ENCODE peak calls at places on chromosomes 3 and 15, in seven cellular contexts. V is neural progenitor cell, C is ovary, Q is spleen, A is NT2/D1, R is colonic mucosa, S is body of pancreas. O is an unnamed sample. For H3K36me3, the result is how much of the 10 kb centered on the place peaks cover.

GRCh38 chr15:101641134-101641764 is 10.9 kb downstream of the TM2D3 start:
- DNase-seq in V (peak), C (peak), Q (peak), A (peak), R (peak), S (peak), O (peak)

GRCh38 chr3:49553690-49554634 is at the start of gene BSN:
- DNase-seq in V (peak), C (peak), Q (peak), A (peak), R (peak), S (peak), O (peak)

GRCh38 chr3:131610174-131610573 is 107.4 kb upstream of the MRPL3 start:
- DNase-seq in V (no peak), C (no peak), Q (no peak), A (no peak), R (no peak), S (no peak), O (no peak)

GRCh38 chr3:150149651-150150051 is 179.0 kb upstream of the PFN2 start:
- DNase-seq in V (no peak), C (no peak), Q (no peak), A (no peak), R (no peak), S (no peak), O (no peak)

GRCh38 chr3:172616061-172616461 is 92.8 kb upstream of the TNFSF10 start:
- DNase-seq in V (no peak), C (no peak), Q (no peak), A (no peak), R (no peak), S (no peak), O (no peak)

GRCh38 chr3:94269763-94270162 is 206.9 kb downstream of the NSUN3 start:
- DNase-seq in V (no peak), C (no peak), Q (no peak), A (no peak), R (no peak), S (no peak), O (no peak)

GRCh38 chr15:62722237-62722636 is 320.3 kb upstream of the TPM1 start:
- DNase-seq in V (no peak), C (no peak), Q (no peak), A (no peak), R (no peak), S (no peak), O (no peak)

GRCh38 chr3:41095702-41096101 is 103.6 kb upstream of the CTNNB1 start:
- DNase-seq in V (no peak), C (no peak), Q (no peak), A (no peak), R (no peak), S (no peak), O (no peak)

GRCh38 chr3:41200669-41201021 is 1.3 kb downstream of the CTNNB1 start:
- DNase-seq in V (peak), C (no peak), Q (no peak), A (no peak), R (peak), S (no peak), O (peak)

GRCh38 chr15:39691229-39691628 is 91.4 kb downstream of the FSIP1 start:
- DNase-seq in V (no peak), C (no peak), Q (no peak), A (no peak), R (no peak), S (peak), O (no peak)

GRCh38 chr3:27545061-27545460 is 60.9 kb upstream of the SLC4A7 start:
- DNase-seq in V (no peak), C (no peak), Q (no peak), A (no peak), R (no peak), S (no peak), O (no peak)

GRCh38 chr15:38558714-38559059 is 5.9 kb downstream of the RASGRP1 start:
- DNase-seq in V (peak), C (no peak), Q (no peak), A (no peak), R (no peak), S (no peak), O (no peak)

GRCh38 chr3:177824190-177824786 is 627.0 kb upstream of the TBL1XR1 start:
- DNase-seq in V (peak), C (peak), Q (no peak), A (no peak), R (peak), S (peak), O (no peak)

GRCh38 chr3:132008841-132009638 is 25.8 kb downstream of the CPNE4 start:
- DNase-seq in V (no peak), C (no peak), Q (no peak), A (no peak), R (no peak), S (no peak), O (no peak)

GRCh38 chr15:91308209-91308608 is 208.2 kb downstream of the SV2B start:
- DNase-seq in V (no peak), C (no peak), Q (no peak), A (no peak), R (no peak), S (no peak), O (no peak)

GRCh38 chr15:64356443-64357040 is 569 bp upstream of the CSNK1G1 start:
- DNase-seq in V (peak), C (no peak), Q (no peak), A (no peak), R (no peak), S (no peak), O (peak)

GRCh38 chr15:31062310-31062964 is 39.1 kb downstream of the TRPM1 start:
- DNase-seq in V (no peak), C (no peak), Q (no peak), A (no peak), R (no peak), S (no peak), O (no peak)

GRCh38 chr3:133641254-133641653 is 20.5 kb downstream of the TOPBP1 start:
- DNase-seq in V (no peak), C (no peak), Q (no peak), A (no peak), R (no peak), S (no peak), O (no peak)

GRCh38 chr3:7433073-7433472 is 572.2 kb downstream of the GRM7 start:
- DNase-seq in V (no peak), C (no peak), Q (no peak), A (no peak), R (no peak), S (peak), O (no peak)

GRCh38 chr15:89125038-89125826 is 37.0 kb downstream of the ABHD2 start:
- DNase-seq in V (no peak), C (no peak), Q (no peak), A (no peak), R (no peak), S (peak), O (no peak)

GRCh38 chr3:58567251-58567515 is 10.0 kb downstream of the FAM107A start:
- DNase-seq in V (no peak), C (no peak), Q (no peak), A (no peak), R (no peak), S (no peak), O (no peak)

GRCh38 chr3:64152100-64152499 is 73.2 kb downstream of the PRICKLE2 start:
- DNase-seq in V (no peak), C (no peak), Q (no peak), A (no peak), R (no peak), S (peak), O (no peak)

GRCh38 chr3:174862101-174862500 is 3.0 kb downstream of the NAALADL2 start:
- DNase-seq in V (peak), C (no peak), Q (no peak), A (peak), R (peak), S (no peak), O (peak)

GRCh38 chr15:65312400-65312916 is 8.0 kb downstream of the RNU5B-1 start:
- DNase-seq in V (no peak), C (no peak), Q (peak), A (no peak), R (no peak), S (no peak), O (no peak)

GRCh38 chr15:93830221-93830765 is 401.1 kb upstream of the MCTP2 start:
- DNase-seq in V (no peak), C (no peak), Q (no peak), A (no peak), R (no peak), S (no peak), O (no peak)

GRCh38 chr3:181699171-181699903 is 12.4 kb upstream of the SOX2 start:
- DNase-seq in V (peak), C (no peak), Q (no peak), A (no peak), R (no peak), S (no peak), O (peak)

GRCh38 chr3:52682016-52682415 is 3.7 kb downstream of the PBRM1 start:
- DNase-seq in V (peak), C (no peak), Q (no peak), A (no peak), R (no peak), S (peak), O (peak)

GRCh38 chr3:136741063-136741462 is 11.1 kb downstream of the STAG1 start:
- DNase-seq in V (no peak), C (no peak), Q (no peak), A (no peak), R (no peak), S (no peak), O (no peak)
- H3K4me3 ChIP-seq in V (no peak), C (no peak), Q (no peak), A (no peak), R (no peak), S (no peak), O (no peak)

DNA sequence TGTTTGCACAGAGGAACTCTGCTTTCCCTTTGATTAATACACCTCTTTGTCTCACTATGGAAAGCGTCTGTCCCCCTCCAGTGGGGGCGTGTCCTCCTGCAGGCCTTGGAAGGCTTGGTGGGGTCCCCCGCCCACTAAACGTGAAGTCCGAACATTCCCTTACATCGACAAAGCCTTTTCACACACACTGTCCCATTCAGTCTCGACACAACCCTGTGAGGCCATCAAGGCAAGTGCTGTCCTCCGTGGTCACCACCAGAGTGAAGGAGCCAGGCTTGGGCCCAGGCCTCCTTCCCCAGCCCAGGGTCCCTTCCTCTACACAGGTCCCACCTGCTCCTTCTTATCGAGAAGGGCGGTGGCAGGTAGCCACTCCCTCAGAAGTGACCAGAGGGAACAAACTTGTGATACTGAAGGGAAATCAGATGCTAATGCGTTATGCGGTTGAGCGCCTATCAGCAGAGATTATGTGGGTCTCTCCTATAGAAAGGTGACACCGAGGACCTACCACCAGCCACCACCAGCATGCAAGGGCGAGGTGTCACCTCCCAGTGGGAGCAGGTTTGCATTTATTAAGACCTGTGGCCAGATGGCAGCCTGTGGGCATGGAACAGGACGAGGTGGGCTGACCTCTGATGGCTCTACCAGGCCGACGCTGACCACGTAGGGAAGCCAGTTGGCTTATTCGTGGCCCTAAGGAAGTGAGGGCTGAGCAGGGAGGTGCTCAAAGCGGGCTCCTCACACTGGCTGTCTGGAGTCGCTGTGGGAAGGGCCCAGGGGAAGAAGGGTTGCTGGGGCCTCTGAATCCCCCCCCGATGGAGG is 6.6 kb downstream of the NRROS start:
- DNase-seq in V (no peak), C (no peak), Q (no peak), A (no peak), R (no peak), S (no peak), O (no peak)
- H3K36me3 ChIP-seq in V (under half), C (under half), Q (half or more), A (under half), R (under half), S (under half), O (under half)

GRCh38 chr3:36991923-36992805 is 767 bp downstream of the EPM2AIP1 start:
- DNase-seq in V (peak), C (no peak), Q (no peak), A (no peak), R (no peak), S (peak), O (no peak)

GRCh38 chr3:36989568-36989967 is 3.4 kb downstream of the EPM2AIP1 start:
- DNase-seq in V (no peak), C (no peak), Q (no peak), A (no peak), R (no peak), S (no peak), O (no peak)

GRCh38 chr3:36991147-36991546 is 1.8 kb downstream of the EPM2AIP1 start:
- DNase-seq in V (no peak), C (no peak), Q (no peak), A (no peak), R (no peak), S (no peak), O (no peak)

GRCh38 chr3:36988336-36988735 is 4.6 kb downstream of the EPM2AIP1 start:
- DNase-seq in V (no peak), C (no peak), Q (no peak), A (no peak), R (no peak), S (no peak), O (no peak)

GRCh38 chr3:36989000-36989399 is 3.9 kb downstream of the EPM2AIP1 start:
- DNase-seq in V (no peak), C (no peak), Q (no peak), A (no peak), R (no peak), S (no peak), O (no peak)
- H3K4me3 ChIP-seq in V (peak), C (no peak), Q (peak), A (no peak), R (no peak), S (no peak), O (no peak)

GRCh38 chr15:41462396-41462795 is 31.3 kb upstream of the ITPKA start:
- DNase-seq in V (no peak), C (no peak), Q (no peak), A (no peak), R (no peak), S (no peak), O (no peak)
- H3K36me3 ChIP-seq in V (under half), C (under half), Q (half or more), A (under half), R (under half), S (under half), O (under half)

GRCh38 chr15:45441036-45441435 is 62.7 kb upstream of the GATM start:
- DNase-seq in V (no peak), C (no peak), Q (no peak), A (no peak), R (no peak), S (no peak), O (no peak)
- H3K4me3 ChIP-seq in V (no peak), C (no peak), Q (no peak), A (no peak), R (peak), S (no peak), O (no peak)

DNA sequence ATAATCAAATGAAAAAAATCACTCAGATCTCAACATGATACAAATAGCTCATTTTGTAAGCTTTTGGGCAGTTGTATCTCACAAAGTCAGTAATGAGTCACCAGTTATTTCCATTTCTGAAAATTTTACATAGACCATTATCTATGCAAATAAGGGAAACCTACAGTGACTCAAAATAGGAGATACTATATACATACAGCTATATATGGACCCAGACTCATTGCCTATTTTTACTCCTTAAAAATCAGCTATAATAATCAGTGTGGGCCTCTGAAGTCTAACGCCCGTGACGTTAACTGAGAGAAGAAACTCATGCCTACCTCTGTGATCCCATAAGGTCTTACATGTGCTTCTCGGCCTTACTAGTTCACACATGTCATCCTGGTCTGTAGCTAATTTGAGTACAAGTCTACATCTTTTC is 31.6 kb downstream of the LRIG1 start:
- DNase-seq in V (no peak), C (no peak), Q (no peak), A (no peak), R (no peak), S (no peak), O (no peak)
- H3K36me3 ChIP-seq in V (under half), C (under half), Q (under half), A (under half), R (under half), S (under half), O (under half)